ENCODE peak calls at places on chromosome 12, in six cellular contexts. I, M, D, H, U and Z are unnamed samples.

GRCh38 chr12:75890141-75890540 is 141.4 kb downstream of the PHLDA1 start:
- DNase-seq in D (no peak), U (no peak), H (no peak), M (no peak), I (no peak), Z (no peak)

GRCh38 chr12:28060901-28061300 is 88.4 kb upstream of the PTHLH start:
- DNase-seq in D (no peak), U (no peak), I (no peak), H (no peak), M (no peak), Z (no peak)

GRCh38 chr12:27163048-27163715 is 80.8 kb upstream of the C12orf71 start:
- DNase-seq in H (no peak), D (no peak), I (peak; percentile 69), M (no peak), U (no peak), Z (no peak)

GRCh38 chr12:64293654-64294364 is 71.7 kb upstream of the KICS2 start:
- DNase-seq in D (no peak), M (no peak), I (no peak), U (no peak), H (no peak), Z (no peak)

GRCh38 chr12:32302218-32302826 is 97.0 kb upstream of the FGD4 start:
- DNase-seq in H (peak; percentile 36), D (no peak), U (no peak), I (peak; percentile 56), M (peak; percentile 49), Z (peak; percentile 17)

GRCh38 chr12:43676183-43676813 is 82.3 kb downstream of the PUS7L start:
- DNase-seq in U (no peak), D (no peak), I (peak; percentile 16), H (no peak), M (peak; percentile 55), Z (no peak)

GRCh38 chr12:32265920-32266319 is 133.4 kb upstream of the FGD4 start:
- DNase-seq in D (no peak), I (no peak), M (no peak), H (no peak), U (no peak), Z (no peak)

GRCh38 chr12:78177298-78177697 is 346.6 kb downstream of the NAV3 start:
- DNase-seq in U (no peak), I (no peak), D (no peak), M (no peak), H (no peak), Z (no peak)

GRCh38 chr12:4133636-4134433 is 139.7 kb upstream of the CCND2 start:
- DNase-seq in H (no peak), U (peak; percentile 37), I (peak; percentile 32), M (no peak), D (no peak), Z (no peak)

GRCh38 chr12:47777741-47778558 is 4.9 kb downstream of the SLC48A1 start:
- DNase-seq in U (peak; percentile 80), D (no peak), H (no peak), M (peak; percentile 75), I (no peak), Z (no peak)

GRCh38 chr12:70535896-70536374 is 101.3 kb downstream of the PTPRB start:
- DNase-seq in U (peak; percentile 69), I (peak; percentile 69), M (no peak), D (no peak), H (no peak), Z (no peak)

GRCh38 chr12:94265966-94266365 is 117.6 kb downstream of the PLXNC1 start:
- DNase-seq in M (no peak), I (no peak), H (no peak), D (no peak), U (no peak), Z (no peak)

GRCh38 chr12:68821357-68822188 is 13.6 kb downstream of the MDM2 start:
- DNase-seq in H (no peak), U (no peak), D (no peak), M (no peak), I (no peak), Z (no peak)

GRCh38 chr12:28824193-28824846 is 324.8 kb upstream of the FAR2 start:
- DNase-seq in U (no peak), H (no peak), I (no peak), D (no peak), M (no peak), Z (no peak)

GRCh38 chr12:19959353-19959752 is 409.0 kb upstream of the PDE3A start:
- DNase-seq in D (no peak), I (peak; percentile 79), H (no peak), U (no peak), M (no peak), Z (no peak)

GRCh38 chr12:11882301-11883019 is 188.3 kb upstream of the BCL2L14 start:
- DNase-seq in H (no peak), I (peak; percentile 45), D (no peak), M (no peak), U (no peak), Z (peak; percentile 51)

GRCh38 chr12:10747730-10748129 is 24.6 kb upstream of the YBX3 start:
- DNase-seq in U (no peak), I (no peak), D (no peak), H (no peak), M (no peak), Z (no peak)

GRCh38 chr12:10750385-10750727 is 27.2 kb upstream of the YBX3 start:
- DNase-seq in M (no peak), D (no peak), U (no peak), I (no peak), H (no peak), Z (no peak)

GRCh38 chr12:10753066-10753465 is 29.9 kb upstream of the YBX3 start:
- DNase-seq in D (no peak), M (no peak), U (no peak), H (no peak), I (no peak), Z (no peak)

DNA sequence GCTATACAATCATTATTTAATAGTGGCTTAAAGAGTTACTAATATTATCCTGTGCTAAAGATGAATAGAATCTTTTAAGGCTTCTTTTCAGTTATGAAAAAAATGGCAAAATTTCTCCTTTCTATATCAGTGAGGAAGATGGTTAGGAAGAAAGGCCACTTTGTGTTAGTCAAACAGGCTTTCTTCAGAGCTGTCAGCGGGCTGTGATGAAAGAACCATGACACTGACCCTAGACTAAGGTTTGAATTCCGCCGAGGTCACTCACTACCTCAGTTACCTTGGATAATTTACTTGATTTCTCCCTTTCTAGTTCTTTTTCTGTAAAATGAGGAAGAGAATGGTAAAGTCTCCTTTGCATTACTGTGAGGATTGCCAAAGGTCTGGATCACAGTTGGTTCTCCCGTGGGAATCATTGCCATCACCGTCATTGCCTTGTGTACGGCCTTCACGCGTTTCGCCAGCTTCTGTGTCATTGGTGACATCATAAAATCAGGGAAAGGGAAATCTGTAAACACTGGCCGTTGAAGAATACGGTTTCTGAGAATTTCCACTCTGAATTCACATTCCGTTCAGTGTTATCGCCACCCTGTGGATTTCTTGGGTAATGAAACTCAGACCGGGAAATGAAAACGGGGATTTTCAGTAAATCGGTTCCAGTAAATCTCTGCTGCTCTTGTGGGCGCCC is 26.7 kb upstream of the YBX3 start:
- DNase-seq in I (peak; percentile 98), D (peak; percentile 72), H (peak; percentile 8), M (peak; percentile 67), U (peak; percentile 89), Z (peak; percentile 75)
- TF ChIP-seq POLR2AphosphoS5 in I (no peak), D (peak; percentile 72), H (no peak), M (no peak), U (peak; percentile 84), Z (peak; percentile 59)

GRCh38 chr12:25458047-25458552 is 95.0 kb downstream of the LMNTD1 start:
- DNase-seq in M (no peak), I (peak; percentile 91), U (no peak), D (no peak), H (no peak), Z (no peak)
- TF ChIP-seq POLR2AphosphoS5 in M (no peak), I (peak; percentile 31), U (no peak), D (no peak), H (no peak), Z (no peak)

GRCh38 chr12:8026282-8026637 is 6.3 kb upstream of the FOXJ2 start:
- DNase-seq in I (no peak), D (no peak), M (no peak), U (no peak), H (no peak), Z (no peak)
- TF ChIP-seq POLR2AphosphoS5 in I (no peak), D (peak; percentile 64), M (no peak), U (peak; percentile 77), H (no peak), Z (peak; percentile 48)

DNA sequence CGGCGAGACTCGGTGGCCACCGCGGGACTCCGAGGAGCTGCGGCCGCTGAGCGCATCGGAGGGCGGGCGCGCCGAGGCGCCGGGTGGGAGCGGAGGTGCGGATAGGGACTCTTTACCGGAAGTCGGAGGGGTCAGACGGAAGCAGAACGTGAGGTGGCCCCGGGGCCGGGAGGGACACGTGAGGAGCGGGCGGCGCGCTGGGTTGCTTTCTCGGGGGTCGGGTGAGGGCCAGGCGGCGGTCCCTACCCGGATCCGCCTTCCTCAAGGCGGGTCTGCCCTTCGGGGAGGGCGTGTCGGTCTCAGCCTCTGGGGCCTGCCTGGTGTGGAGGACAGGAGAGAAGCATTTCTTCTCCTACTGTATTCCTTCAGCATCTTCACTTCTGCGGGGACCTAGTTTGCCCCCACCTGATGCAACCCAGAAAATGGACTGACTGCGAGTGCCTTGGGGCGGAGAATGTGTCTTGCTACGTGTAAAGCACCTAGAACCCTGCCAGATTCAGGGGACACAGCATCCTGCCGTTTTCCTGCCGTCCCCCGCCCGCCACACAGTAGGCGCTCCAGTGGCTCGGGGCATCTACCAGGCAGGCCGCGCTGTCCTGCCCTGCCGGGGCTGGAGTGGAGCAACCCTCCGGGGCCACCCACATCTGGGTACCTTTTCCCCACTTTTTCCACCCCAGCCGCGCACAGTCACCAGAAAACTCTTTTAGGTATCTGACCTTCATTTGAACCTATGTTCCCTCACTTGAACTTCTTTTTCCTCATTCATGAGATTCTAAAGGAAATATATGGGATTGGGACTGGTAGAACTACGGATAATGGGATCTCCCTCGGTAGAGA is 562 bp upstream of the ATXN2 start:
- DNase-seq in M (peak; percentile 94), H (peak; percentile 89), I (peak; percentile 89), D (peak; percentile 87), U (peak; percentile 96), Z (peak; percentile 93)
- TF ChIP-seq POLR2AphosphoS5 in M (peak; percentile 45), H (peak; percentile 97), I (peak; percentile 80), D (peak; percentile 89), U (peak; percentile 89), Z (peak; percentile 92)

GRCh38 chr12:13173012-13173441 is 23.5 kb upstream of the EMP1 start:
- DNase-seq in M (no peak), U (peak; percentile 76), H (no peak), D (no peak), I (no peak), Z (no peak)

GRCh38 chr12:13171921-13172859 is 24.3 kb upstream of the EMP1 start:
- DNase-seq in H (no peak), M (no peak), U (no peak), D (no peak), I (no peak), Z (peak; percentile 30)

GRCh38 chr12:13175499-13175898 is 21.0 kb upstream of the EMP1 start:
- DNase-seq in D (no peak), I (no peak), H (no peak), U (no peak), M (no peak), Z (no peak)

GRCh38 chr12:13170892-13171490 is 25.5 kb upstream of the EMP1 start:
- DNase-seq in I (no peak), H (no peak), D (no peak), U (no peak), M (no peak), Z (no peak)

DNA sequence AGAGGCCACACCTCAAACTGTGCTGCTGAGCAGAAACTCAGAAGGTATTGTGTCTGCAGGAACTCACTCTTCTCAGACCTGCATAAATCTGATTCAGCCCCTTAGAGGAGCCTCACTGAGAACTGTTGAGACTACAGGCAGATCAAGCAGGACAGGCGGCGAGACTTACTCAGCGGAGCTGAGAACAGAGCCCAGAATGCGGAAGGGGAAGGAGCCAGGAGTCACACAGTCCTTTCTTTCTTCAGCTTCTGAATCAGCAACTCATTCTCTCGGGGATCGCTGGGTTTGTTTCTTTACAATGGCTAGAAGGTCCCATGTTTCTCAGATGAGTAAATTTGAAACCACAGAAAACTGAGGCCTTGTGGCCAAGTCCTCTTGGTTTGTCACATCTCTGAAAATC is 23.0 kb upstream of the EMP1 start:
- DNase-seq in D (peak; percentile 75), M (no peak), H (peak; percentile 36), I (peak; percentile 38), U (peak; percentile 90), Z (peak; percentile 41)
- TF ChIP-seq POLR2AphosphoS5 in D (no peak), M (no peak), H (no peak), I (no peak), U (peak; percentile 52), Z (no peak)